ENCODE peak calls at places on chromosomes 16 and 17, in four cellular contexts. One of them, this sample, is unnamed.

GRCh38 chr17:34442387-34443111 is 79.5 kb upstream of the CCL1 start:
- DNase-seq in A549: no peak
- DNase-seq in body of pancreas: no peak
- DNase-seq in adrenal gland: peak; percentile 23
- DNase-seq in this sample: no peak

GRCh38 chr17:77783991-77784820 is 174.3 kb upstream of the TNRC6C start:
- DNase-seq in body of pancreas: no peak
- DNase-seq in adrenal gland: no peak
- DNase-seq in A549: no peak
- DNase-seq in this sample: no peak

GRCh38 chr17:61160789-61161440 is 238.7 kb upstream of the TBX2 start:
- DNase-seq in body of pancreas: no peak
- DNase-seq in A549: no peak
- DNase-seq in adrenal gland: no peak
- DNase-seq in this sample: no peak

GRCh38 chr17:29176500-29177351 is 3.5 kb downstream of the MYO18A start:
- DNase-seq in body of pancreas: peak; percentile 96
- DNase-seq in adrenal gland: peak; percentile 68
- DNase-seq in A549: peak; percentile 70
- DNase-seq in this sample: peak; percentile 71

GRCh38 chr16:75385507-75386152 is 47.7 kb downstream of the CFDP1 start:
- DNase-seq in A549: peak; percentile 21
- DNase-seq in adrenal gland: no peak
- DNase-seq in body of pancreas: no peak
- DNase-seq in this sample: no peak

GRCh38 chr17:47694818-47695663 is 1.1 kb downstream of the TBKBP1 start:
- DNase-seq in adrenal gland: peak; percentile 65
- DNase-seq in A549: no peak
- DNase-seq in body of pancreas: peak; percentile 59
- DNase-seq in this sample: peak; percentile 68

GRCh38 chr17:83177611-83178532 is 98.5 kb downstream of the METRNL start:
- DNase-seq in body of pancreas: no peak
- DNase-seq in adrenal gland: no peak
- DNase-seq in A549: no peak
- DNase-seq in this sample: peak; percentile 26

GRCh38 chr17:4903051-4903818 is at the start of gene CHRNE:
- DNase-seq in adrenal gland: peak; percentile 64
- DNase-seq in body of pancreas: peak; percentile 91
- DNase-seq in A549: peak; percentile 58
- DNase-seq in this sample: peak; percentile 82

GRCh38 chr16:81526935-81527334 is 82.3 kb downstream of the CMIP start:
- DNase-seq in adrenal gland: no peak
- DNase-seq in body of pancreas: no peak
- DNase-seq in A549: no peak
- DNase-seq in this sample: peak; percentile 55

GRCh38 chr16:7513429-7513828 is 180.8 kb downstream of the RBFOX1 start:
- DNase-seq in adrenal gland: no peak
- DNase-seq in body of pancreas: peak; percentile 15
- DNase-seq in A549: no peak
- DNase-seq in this sample: no peak

GRCh38 chr16:17211797-17212196 is 259.0 kb downstream of the XYLT1 start:
- DNase-seq in A549: no peak
- DNase-seq in body of pancreas: no peak
- DNase-seq in adrenal gland: no peak
- DNase-seq in this sample: no peak

GRCh38 chr17:78783711-78784396 is 1.8 kb upstream of the CYTH1 start:
- DNase-seq in A549: no peak
- DNase-seq in adrenal gland: no peak
- DNase-seq in body of pancreas: peak; percentile 39
- DNase-seq in this sample: no peak

GRCh38 chr17:4978720-4979119 is 8.8 kb downstream of the CAMTA2 start:
- DNase-seq in adrenal gland: no peak
- DNase-seq in A549: no peak
- DNase-seq in body of pancreas: no peak
- DNase-seq in this sample: no peak

GRCh38 chr16:48609453-48610023 is 442 bp downstream of the N4BP1 start:
- DNase-seq in A549: peak; percentile 48
- DNase-seq in body of pancreas: peak; percentile 77
- DNase-seq in adrenal gland: peak; percentile 61
- DNase-seq in this sample: peak; percentile 55

GRCh38 chr17:40547079-40547784 is 18.0 kb downstream of the CCR7 start:
- DNase-seq in A549: no peak
- DNase-seq in body of pancreas: no peak
- DNase-seq in adrenal gland: peak; percentile 12
- DNase-seq in this sample: peak; percentile 35

GRCh38 chr17:40122466-40122943 is 734 bp downstream of the MSL1 start:
- DNase-seq in A549: peak; percentile 69
- DNase-seq in adrenal gland: peak; percentile 46
- DNase-seq in body of pancreas: peak; percentile 71
- DNase-seq in this sample: peak; percentile 38

GRCh38 chr17:54901230-54901847 is 687 bp downstream of the TOM1L1 start:
- DNase-seq in A549: peak; percentile 57
- DNase-seq in adrenal gland: no peak
- DNase-seq in body of pancreas: peak; percentile 13
- DNase-seq in this sample: peak; percentile 35

GRCh38 chr16:53509906-53510703 is 7.1 kb upstream of the AKTIP start:
- DNase-seq in body of pancreas: peak; percentile 62
- DNase-seq in adrenal gland: peak; percentile 49
- DNase-seq in A549: peak; percentile 58
- DNase-seq in this sample: peak; percentile 68

GRCh38 chr17:79127534-79128135 is 53.0 kb downstream of the ENGASE start:
- DNase-seq in adrenal gland: no peak
- DNase-seq in body of pancreas: no peak
- DNase-seq in A549: no peak
- DNase-seq in this sample: no peak

GRCh38 chr17:28861393-28862203 is 6.8 kb downstream of the ERAL1 start:
- DNase-seq in A549: no peak
- DNase-seq in adrenal gland: no peak
- DNase-seq in body of pancreas: no peak
- DNase-seq in this sample: no peak

GRCh38 chr16:336269-336668 is 16.3 kb downstream of the AXIN1 start:
- DNase-seq in body of pancreas: no peak
- DNase-seq in A549: no peak
- DNase-seq in adrenal gland: no peak
- DNase-seq in this sample: no peak

GRCh38 chr16:81863630-81864352 is 84.7 kb downstream of the PLCG2 start:
- DNase-seq in adrenal gland: no peak
- DNase-seq in body of pancreas: no peak
- DNase-seq in A549: no peak
- DNase-seq in this sample: no peak

GRCh38 chr16:6446370-6446769 is 886.3 kb upstream of the RBFOX1 start:
- DNase-seq in body of pancreas: no peak
- DNase-seq in A549: no peak
- DNase-seq in adrenal gland: no peak
- DNase-seq in this sample: no peak

GRCh38 chr17:74770498-74771318 is 5.4 kb downstream of the NAT9 start:
- DNase-seq in adrenal gland: peak; percentile 74
- DNase-seq in A549: peak; percentile 88
- DNase-seq in body of pancreas: peak; percentile 92
- DNase-seq in this sample: peak; percentile 77

GRCh38 chr17:42163113-42163512 is 8.3 kb upstream of the RAB5C start:
- DNase-seq in A549: peak; percentile 49
- DNase-seq in adrenal gland: no peak
- DNase-seq in body of pancreas: no peak
- DNase-seq in this sample: no peak

GRCh38 chr17:46935658-46936266 is 12.8 kb downstream of the GOSR2 start:
- DNase-seq in A549: no peak
- DNase-seq in body of pancreas: no peak
- DNase-seq in adrenal gland: no peak
- DNase-seq in this sample: no peak

GRCh38 chr17:42347198-42347597 is 41.0 kb downstream of the STAT3 start:
- DNase-seq in body of pancreas: peak; percentile 75
- DNase-seq in A549: no peak
- DNase-seq in adrenal gland: peak; percentile 83
- DNase-seq in this sample: no peak

GRCh38 chr17:49121696-49122292 is 10.8 kb upstream of the B4GALNT2 start:
- DNase-seq in A549: no peak
- DNase-seq in adrenal gland: no peak
- DNase-seq in body of pancreas: no peak
- DNase-seq in this sample: no peak

GRCh38 chr17:11950771-11951519 is 46.3 kb downstream of the ZNF18 start:
- DNase-seq in body of pancreas: no peak
- DNase-seq in A549: no peak
- DNase-seq in adrenal gland: no peak
- DNase-seq in this sample: no peak

GRCh38 chr17:14910916-14911315 is 354.2 kb downstream of the PMP22 start:
- DNase-seq in A549: no peak
- DNase-seq in body of pancreas: no peak
- DNase-seq in adrenal gland: no peak
- DNase-seq in this sample: no peak

GRCh38 chr16:84929421-84930297 is 81.7 kb downstream of the ZDHHC7 start:
- DNase-seq in adrenal gland: no peak
- DNase-seq in body of pancreas: peak; percentile 32
- DNase-seq in A549: no peak
- DNase-seq in this sample: no peak

GRCh38 chr17:46972346-46972745 is 6.7 kb downstream of the RPRML start:
- DNase-seq in A549: no peak
- DNase-seq in body of pancreas: peak; percentile 55
- DNase-seq in adrenal gland: no peak
- DNase-seq in this sample: no peak

GRCh38 chr16:67104061-67104460 is 5.7 kb upstream of the PHAF1 start:
- DNase-seq in adrenal gland: peak; percentile 46
- DNase-seq in A549: no peak
- DNase-seq in body of pancreas: peak; percentile 34
- DNase-seq in this sample: no peak

GRCh38 chr17:1123397-1124237 is 56.2 kb downstream of the ABR start:
- DNase-seq in A549: no peak
- DNase-seq in body of pancreas: peak; percentile 44
- DNase-seq in adrenal gland: no peak
- DNase-seq in this sample: no peak

GRCh38 chr17:1124238-1124699 is 55.5 kb downstream of the ABR start:
- DNase-seq in A549: no peak
- DNase-seq in adrenal gland: no peak
- DNase-seq in body of pancreas: no peak
- DNase-seq in this sample: no peak

GRCh38 chr17:1122681-1123396 is 56.9 kb downstream of the ABR start:
- DNase-seq in adrenal gland: peak; percentile 87
- DNase-seq in A549: peak; percentile 91
- DNase-seq in body of pancreas: peak; percentile 87
- DNase-seq in this sample: peak; percentile 85

GRCh38 chr17:1119924-1120323 is 59.9 kb downstream of the ABR start:
- DNase-seq in body of pancreas: no peak
- DNase-seq in A549: no peak
- DNase-seq in adrenal gland: no peak
- DNase-seq in this sample: no peak

GRCh38 chr17:1120596-1121441 is 59.0 kb downstream of the ABR start:
- DNase-seq in body of pancreas: no peak
- DNase-seq in adrenal gland: no peak
- DNase-seq in A549: no peak
- DNase-seq in this sample: no peak
- H3K4me3 ChIP-seq in body of pancreas: no peak overlapping the region
- H3K4me3 ChIP-seq in adrenal gland: no peak overlapping the region
- H3K4me3 ChIP-seq in A549: no peak overlapping the region
- H3K4me3 ChIP-seq in this sample: no peak overlapping the region

DNA sequence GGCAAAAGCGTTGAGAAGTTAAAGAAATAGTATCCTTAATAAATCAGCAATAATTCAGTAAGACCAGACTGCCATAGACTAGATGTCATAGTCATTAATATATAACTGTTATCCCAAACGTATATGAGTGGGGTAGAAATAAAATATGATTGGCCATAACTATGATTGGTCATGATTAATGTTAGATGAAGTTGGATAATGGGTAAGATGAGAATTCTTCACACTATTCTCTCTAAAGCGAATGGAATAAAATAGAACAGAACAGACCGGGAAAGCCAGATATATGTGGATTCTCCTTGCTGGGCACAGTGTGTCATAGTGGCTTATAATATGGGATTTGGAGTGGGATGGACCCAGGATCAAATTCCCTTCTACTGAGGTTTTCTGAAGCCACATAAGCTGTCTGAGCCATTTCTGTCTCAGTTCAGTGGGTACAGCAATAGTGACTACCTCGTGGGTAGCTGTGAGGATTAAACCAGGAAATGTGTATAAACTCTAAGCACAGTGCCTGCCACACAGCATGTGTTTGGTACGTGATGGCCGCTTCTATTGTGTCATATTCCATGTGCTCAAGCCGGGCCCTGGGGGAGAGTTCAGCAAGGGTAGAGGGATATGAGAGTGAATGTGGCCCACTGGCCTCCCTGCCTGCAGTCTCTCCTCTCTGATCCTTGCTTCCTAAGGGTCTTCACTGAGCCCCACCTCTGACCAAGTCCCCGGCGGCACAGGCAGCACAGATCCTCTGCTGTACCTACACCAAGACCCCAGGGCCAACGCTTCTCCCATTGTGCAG is 3.6 kb downstream of the CETP start:
- DNase-seq in A549: no peak
- DNase-seq in body of pancreas: no peak
- DNase-seq in adrenal gland: no peak
- DNase-seq in this sample: no peak
- H3K27ac ChIP-seq in A549: no peak overlapping the region
- H3K27ac ChIP-seq in body of pancreas: no peak overlapping the region
- H3K27ac ChIP-seq in adrenal gland: no peak overlapping the region
- H3K27ac ChIP-seq in this sample: no peak overlapping the region

GRCh38 chr16:27272076-27272475 is 3.5 kb upstream of the NSMCE1 start:
- DNase-seq in body of pancreas: no peak
- DNase-seq in adrenal gland: no peak
- DNase-seq in A549: no peak
- DNase-seq in this sample: no peak
- H3K4me1 ChIP-seq in body of pancreas: peaks cover 23% of the 10 kb centered on the region
- H3K4me1 ChIP-seq in adrenal gland: peaks cover 5% of the 10 kb centered on the region
- H3K4me1 ChIP-seq in A549: peaks cover 31% of the 10 kb centered on the region
- H3K4me1 ChIP-seq in this sample: peaks cover 2% of the 10 kb centered on the region

GRCh38 chr17:76354747-76355310 is 1.1 kb upstream of the PRPSAP1 start:
- DNase-seq in adrenal gland: no peak
- DNase-seq in A549: no peak
- DNase-seq in body of pancreas: no peak
- DNase-seq in this sample: no peak
- H3K4me3 ChIP-seq in adrenal gland: no peak overlapping the region
- H3K4me3 ChIP-seq in A549: peak overlapping the region; percentile 83
- H3K4me3 ChIP-seq in body of pancreas: no peak overlapping the region
- H3K4me3 ChIP-seq in this sample: no peak overlapping the region

GRCh38 chr17:64765191-64765889 is 103.2 kb upstream of the SMURF2 start:
- DNase-seq in body of pancreas: no peak
- DNase-seq in adrenal gland: no peak
- DNase-seq in A549: no peak
- DNase-seq in this sample: no peak
- H3K27ac ChIP-seq in body of pancreas: no peak overlapping the region
- H3K27ac ChIP-seq in adrenal gland: no peak overlapping the region
- H3K27ac ChIP-seq in A549: no peak overlapping the region
- H3K27ac ChIP-seq in this sample: no peak overlapping the region

DNA sequence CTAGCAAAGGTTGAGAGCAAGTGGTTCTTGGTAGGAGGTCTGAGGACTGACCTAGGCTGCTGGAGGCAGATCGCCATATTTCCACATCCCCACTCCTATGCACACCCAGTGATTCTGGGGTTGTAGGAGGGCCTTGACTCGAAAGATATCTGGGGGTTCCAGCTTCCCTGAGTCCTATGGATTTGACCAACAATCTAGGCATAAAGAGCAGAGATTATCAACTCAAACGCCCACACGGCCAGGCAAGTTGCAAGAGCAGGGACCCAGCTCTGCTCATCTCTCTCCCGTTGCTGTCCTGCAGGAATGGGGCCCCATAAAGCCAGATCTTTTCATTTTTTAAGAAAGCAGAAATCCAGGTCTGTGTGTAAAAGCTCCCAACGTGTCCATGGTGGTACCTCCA is 94.6 kb downstream of the SOCS1 start:
- DNase-seq in adrenal gland: no peak
- DNase-seq in A549: no peak
- DNase-seq in body of pancreas: no peak
- DNase-seq in this sample: no peak
- H3K4me1 ChIP-seq in adrenal gland: peaks cover 16% of the 10 kb centered on the region
- H3K4me1 ChIP-seq in A549: no peaks in the 10 kb centered on the region
- H3K4me1 ChIP-seq in body of pancreas: no peaks in the 10 kb centered on the region
- H3K4me1 ChIP-seq in this sample: peaks cover 3% of the 10 kb centered on the region